ENCODE peak calls at places on chromosomes 13 and 19, in seven cellular contexts. One of them, this sample, is unnamed.

GRCh38 chr13:96860829-96861228 is 133.4 kb downstream of the OXGR1 start:
- DNase-seq in CD8-positive, alpha-beta memory T cell: no peak
- DNase-seq in Peyer's patch: no peak
- DNase-seq in tibial nerve: no peak
- DNase-seq in OCI-LY7: no peak
- DNase-seq in fibroblast of lung: no peak
- DNase-seq in small intestine: no peak
- DNase-seq in this sample: no peak

GRCh38 chr13:44448875-44449274 is 75.3 kb downstream of the SERP2 start:
- DNase-seq in CD8-positive, alpha-beta memory T cell: no peak
- DNase-seq in Peyer's patch: no peak
- DNase-seq in tibial nerve: no peak
- DNase-seq in OCI-LY7: no peak
- DNase-seq in fibroblast of lung: no peak
- DNase-seq in small intestine: no peak
- DNase-seq in this sample: no peak

GRCh38 chr19:28009696-28010095 is 1203.3 kb downstream of the UQCRFS1 start:
- DNase-seq in CD8-positive, alpha-beta memory T cell: no peak
- DNase-seq in Peyer's patch: no peak
- DNase-seq in tibial nerve: no peak
- DNase-seq in OCI-LY7: no peak
- DNase-seq in fibroblast of lung: no peak
- DNase-seq in small intestine: no peak
- DNase-seq in this sample: no peak

GRCh38 chr13:34926513-34926912 is 15.6 kb upstream of the NBEA start:
- DNase-seq in CD8-positive, alpha-beta memory T cell: no peak
- DNase-seq in Peyer's patch: no peak
- DNase-seq in tibial nerve: no peak
- DNase-seq in OCI-LY7: no peak
- DNase-seq in fibroblast of lung: peak; percentile 67
- DNase-seq in small intestine: no peak
- DNase-seq in this sample: peak; percentile 66

GRCh38 chr13:106036870-106037269 is 498.6 kb downstream of the EFNB2 start:
- DNase-seq in CD8-positive, alpha-beta memory T cell: no peak
- DNase-seq in Peyer's patch: peak; percentile 52
- DNase-seq in tibial nerve: no peak
- DNase-seq in OCI-LY7: no peak
- DNase-seq in fibroblast of lung: no peak
- DNase-seq in small intestine: peak; percentile 2
- DNase-seq in this sample: no peak

GRCh38 chr13:32164622-32165268 is 133.2 kb downstream of the FRY start:
- DNase-seq in CD8-positive, alpha-beta memory T cell: no peak
- DNase-seq in Peyer's patch: no peak
- DNase-seq in tibial nerve: no peak
- DNase-seq in OCI-LY7: peak; percentile 69
- DNase-seq in fibroblast of lung: peak; percentile 80
- DNase-seq in small intestine: peak; percentile 71
- DNase-seq in this sample: peak; percentile 81

GRCh38 chr13:38686635-38687245 is at the start of gene FREM2:
- DNase-seq in CD8-positive, alpha-beta memory T cell: no peak
- DNase-seq in Peyer's patch: peak; percentile 50
- DNase-seq in tibial nerve: no peak
- DNase-seq in OCI-LY7: no peak
- DNase-seq in fibroblast of lung: peak; percentile 30
- DNase-seq in small intestine: peak; percentile 67
- DNase-seq in this sample: peak; percentile 88

GRCh38 chr19:43594710-43595604 is 977 bp downstream of the IRGQ start:
- DNase-seq in CD8-positive, alpha-beta memory T cell: peak; percentile 65
- DNase-seq in Peyer's patch: peak; percentile 74
- DNase-seq in tibial nerve: no peak
- DNase-seq in OCI-LY7: peak; percentile 81
- DNase-seq in fibroblast of lung: peak; percentile 60
- DNase-seq in small intestine: peak; percentile 61
- DNase-seq in this sample: peak; percentile 90

GRCh38 chr13:42164557-42165125 is 107.3 kb upstream of the AKAP11 start:
- DNase-seq in CD8-positive, alpha-beta memory T cell: no peak
- DNase-seq in Peyer's patch: no peak
- DNase-seq in tibial nerve: no peak
- DNase-seq in OCI-LY7: no peak
- DNase-seq in fibroblast of lung: no peak
- DNase-seq in small intestine: no peak
- DNase-seq in this sample: no peak

GRCh38 chr19:46186717-46187101 is 38.7 kb downstream of the IGFL2 start:
- DNase-seq in CD8-positive, alpha-beta memory T cell: no peak
- DNase-seq in Peyer's patch: no peak
- DNase-seq in tibial nerve: no peak
- DNase-seq in OCI-LY7: no peak
- DNase-seq in fibroblast of lung: no peak
- DNase-seq in small intestine: no peak
- DNase-seq in this sample: no peak

GRCh38 chr13:28392428-28392827 is 102.5 kb downstream of the FLT1 start:
- DNase-seq in CD8-positive, alpha-beta memory T cell: no peak
- DNase-seq in Peyer's patch: no peak
- DNase-seq in tibial nerve: no peak
- DNase-seq in OCI-LY7: no peak
- DNase-seq in fibroblast of lung: no peak
- DNase-seq in small intestine: no peak
- DNase-seq in this sample: no peak
- H3K36me3 ChIP-seq in CD8-positive, alpha-beta memory T cell: no peaks in the 10 kb centered on the region
- H3K36me3 ChIP-seq in Peyer's patch: no peaks in the 10 kb centered on the region
- H3K36me3 ChIP-seq in tibial nerve: no peaks in the 10 kb centered on the region
- H3K36me3 ChIP-seq in OCI-LY7: no peaks in the 10 kb centered on the region
- H3K36me3 ChIP-seq in fibroblast of lung: no peaks in the 10 kb centered on the region
- H3K36me3 ChIP-seq in small intestine: no peaks in the 10 kb centered on the region
- H3K36me3 ChIP-seq in this sample: no peaks in the 10 kb centered on the region

GRCh38 chr19:6528544-6529121 is 2.2 kb upstream of the TNFSF9 start:
- DNase-seq in CD8-positive, alpha-beta memory T cell: no peak
- DNase-seq in Peyer's patch: peak; percentile 49
- DNase-seq in tibial nerve: peak; percentile 44
- DNase-seq in OCI-LY7: peak; percentile 82
- DNase-seq in fibroblast of lung: no peak
- DNase-seq in small intestine: no peak
- DNase-seq in this sample: no peak

GRCh38 chr19:6529351-6529750 is 1.5 kb upstream of the TNFSF9 start:
- DNase-seq in CD8-positive, alpha-beta memory T cell: no peak
- DNase-seq in Peyer's patch: no peak
- DNase-seq in tibial nerve: no peak
- DNase-seq in OCI-LY7: no peak
- DNase-seq in fibroblast of lung: no peak
- DNase-seq in small intestine: no peak
- DNase-seq in this sample: no peak

GRCh38 chr19:6531163-6531955 is 533 bp downstream of the TNFSF9 start:
- DNase-seq in CD8-positive, alpha-beta memory T cell: no peak
- DNase-seq in Peyer's patch: no peak
- DNase-seq in tibial nerve: no peak
- DNase-seq in OCI-LY7: no peak
- DNase-seq in fibroblast of lung: no peak
- DNase-seq in small intestine: no peak
- DNase-seq in this sample: no peak

GRCh38 chr19:6530385-6531162 is at the start of gene TNFSF9:
- DNase-seq in CD8-positive, alpha-beta memory T cell: peak; percentile 86
- DNase-seq in Peyer's patch: peak; percentile 94
- DNase-seq in tibial nerve: peak; percentile 94
- DNase-seq in OCI-LY7: peak; percentile 95
- DNase-seq in fibroblast of lung: peak; percentile 79
- DNase-seq in small intestine: peak; percentile 75
- DNase-seq in this sample: peak; percentile 94

DNA sequence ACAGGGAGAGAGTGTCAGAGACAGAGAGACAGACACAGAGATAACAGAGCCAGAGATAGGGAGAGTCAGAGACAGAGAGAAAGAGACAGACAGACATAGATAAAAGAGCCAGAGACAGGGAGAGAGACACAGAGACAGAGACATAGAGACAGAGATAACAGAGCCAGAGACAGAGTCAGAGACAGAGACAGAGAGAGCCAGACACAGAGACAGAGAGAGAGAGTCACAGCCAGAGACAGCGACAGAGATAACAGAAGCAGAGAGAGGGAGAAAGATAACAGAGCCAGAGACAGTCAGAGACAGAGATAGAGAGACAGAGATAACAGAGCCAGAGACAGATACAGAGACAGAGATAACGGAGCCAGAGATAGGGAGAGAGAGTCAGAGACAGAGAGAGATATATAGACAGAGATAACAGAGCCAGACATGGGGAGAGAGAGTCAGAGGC is 865 bp upstream of the TNFSF9 start:
- DNase-seq in CD8-positive, alpha-beta memory T cell: no peak
- DNase-seq in Peyer's patch: no peak
- DNase-seq in tibial nerve: no peak
- DNase-seq in OCI-LY7: no peak
- DNase-seq in fibroblast of lung: no peak
- DNase-seq in small intestine: no peak
- DNase-seq in this sample: no peak
- H3K27ac ChIP-seq in CD8-positive, alpha-beta memory T cell: peak overlapping the region; percentile 68
- H3K27ac ChIP-seq in Peyer's patch: no peak overlapping the region
- H3K27ac ChIP-seq in tibial nerve: no peak overlapping the region
- H3K27ac ChIP-seq in OCI-LY7: peak overlapping the region; percentile 91
- H3K27ac ChIP-seq in fibroblast of lung: peak overlapping the region; percentile 52
- H3K27ac ChIP-seq in small intestine: no peak overlapping the region
- H3K27ac ChIP-seq in this sample: peak overlapping the region; percentile 67

GRCh38 chr19:35377656-35378055 is 6.8 kb downstream of the GPR42 start:
- DNase-seq in CD8-positive, alpha-beta memory T cell: no peak
- DNase-seq in Peyer's patch: no peak
- DNase-seq in tibial nerve: no peak
- DNase-seq in OCI-LY7: no peak
- DNase-seq in fibroblast of lung: no peak
- DNase-seq in small intestine: no peak
- DNase-seq in this sample: no peak
- H3K36me3 ChIP-seq in CD8-positive, alpha-beta memory T cell: no peaks in the 10 kb centered on the region
- H3K36me3 ChIP-seq in Peyer's patch: no peaks in the 10 kb centered on the region
- H3K36me3 ChIP-seq in tibial nerve: no peaks in the 10 kb centered on the region
- H3K36me3 ChIP-seq in OCI-LY7: no peaks in the 10 kb centered on the region
- H3K36me3 ChIP-seq in fibroblast of lung: no peaks in the 10 kb centered on the region
- H3K36me3 ChIP-seq in small intestine: no peaks in the 10 kb centered on the region
- H3K36me3 ChIP-seq in this sample: no peaks in the 10 kb centered on the region

GRCh38 chr13:59747529-59747928 is 416.2 kb downstream of the DIAPH3 start:
- DNase-seq in CD8-positive, alpha-beta memory T cell: no peak
- DNase-seq in Peyer's patch: no peak
- DNase-seq in tibial nerve: no peak
- DNase-seq in OCI-LY7: peak; percentile 7
- DNase-seq in fibroblast of lung: no peak
- DNase-seq in small intestine: no peak
- DNase-seq in this sample: no peak

GRCh38 chr13:59744747-59745394 is 418.9 kb downstream of the DIAPH3 start:
- DNase-seq in CD8-positive, alpha-beta memory T cell: no peak
- DNase-seq in Peyer's patch: no peak
- DNase-seq in tibial nerve: no peak
- DNase-seq in OCI-LY7: no peak
- DNase-seq in fibroblast of lung: peak; percentile 20
- DNase-seq in small intestine: no peak
- DNase-seq in this sample: no peak

GRCh38 chr13:59743195-59743594 is 420.5 kb downstream of the DIAPH3 start:
- DNase-seq in CD8-positive, alpha-beta memory T cell: no peak
- DNase-seq in Peyer's patch: no peak
- DNase-seq in tibial nerve: no peak
- DNase-seq in OCI-LY7: no peak
- DNase-seq in fibroblast of lung: no peak
- DNase-seq in small intestine: no peak
- DNase-seq in this sample: no peak

GRCh38 chr13:59745395-59745788 is 418.3 kb downstream of the DIAPH3 start:
- DNase-seq in CD8-positive, alpha-beta memory T cell: no peak
- DNase-seq in Peyer's patch: no peak
- DNase-seq in tibial nerve: no peak
- DNase-seq in OCI-LY7: no peak
- DNase-seq in fibroblast of lung: peak; percentile 57
- DNase-seq in small intestine: no peak
- DNase-seq in this sample: peak; percentile 16

GRCh38 chr13:59746291-59746962 is 417.3 kb downstream of the DIAPH3 start:
- DNase-seq in CD8-positive, alpha-beta memory T cell: no peak
- DNase-seq in Peyer's patch: no peak
- DNase-seq in tibial nerve: no peak
- DNase-seq in OCI-LY7: no peak
- DNase-seq in fibroblast of lung: peak; percentile 18
- DNase-seq in small intestine: no peak
- DNase-seq in this sample: no peak
- H3K27ac ChIP-seq in CD8-positive, alpha-beta memory T cell: no peak overlapping the region
- H3K27ac ChIP-seq in Peyer's patch: no peak overlapping the region
- H3K27ac ChIP-seq in tibial nerve: no peak overlapping the region
- H3K27ac ChIP-seq in OCI-LY7: no peak overlapping the region
- H3K27ac ChIP-seq in fibroblast of lung: peak overlapping the region; percentile 40
- H3K27ac ChIP-seq in small intestine: no peak overlapping the region
- H3K27ac ChIP-seq in this sample: no peak overlapping the region

GRCh38 chr19:51458899-51459592 is 792 bp upstream of the SIGLEC8 start:
- DNase-seq in CD8-positive, alpha-beta memory T cell: no peak
- DNase-seq in Peyer's patch: no peak
- DNase-seq in tibial nerve: no peak
- DNase-seq in OCI-LY7: no peak
- DNase-seq in fibroblast of lung: no peak
- DNase-seq in small intestine: no peak
- DNase-seq in this sample: no peak
- H3K36me3 ChIP-seq in CD8-positive, alpha-beta memory T cell: no peaks in the 10 kb centered on the region
- H3K36me3 ChIP-seq in Peyer's patch: no peaks in the 10 kb centered on the region
- H3K36me3 ChIP-seq in tibial nerve: no peaks in the 10 kb centered on the region
- H3K36me3 ChIP-seq in OCI-LY7: no peaks in the 10 kb centered on the region
- H3K36me3 ChIP-seq in fibroblast of lung: no peaks in the 10 kb centered on the region
- H3K36me3 ChIP-seq in small intestine: no peaks in the 10 kb centered on the region
- H3K36me3 ChIP-seq in this sample: no peaks in the 10 kb centered on the region

This sample was measured in hepatocyte.